ENCODE peak calls at places on chromosome 20, in eight cellular contexts. One of them, this sample, is unnamed. For H3K4me1, the result is how much of the 10 kb centered on the place peaks cover.

GRCh38 chr20:2695206-2695983 is 2.8 kb downstream of the EBF4 start:
- DNase-seq in body of pancreas: no peak
- DNase-seq in aorta: no peak
- DNase-seq in mammary epithelial cell: no peak
- DNase-seq in HepG2: no peak
- DNase-seq in GM23248: no peak
- DNase-seq in heart left ventricle: no peak
- DNase-seq in pancreas: no peak
- DNase-seq in this sample: no peak

GRCh38 chr20:37329481-37330165 is 16.3 kb upstream of the SRC start:
- DNase-seq in aorta: no peak
- DNase-seq in mammary epithelial cell: no peak
- DNase-seq in GM23248: no peak
- DNase-seq in heart left ventricle: no peak
- DNase-seq in pancreas: no peak
- DNase-seq in HepG2: peak
- DNase-seq in body of pancreas: no peak
- DNase-seq in this sample: peak

GRCh38 chr20:6575912-6576391 is 191.5 kb upstream of the BMP2 start:
- DNase-seq in pancreas: no peak
- DNase-seq in GM23248: no peak
- DNase-seq in heart left ventricle: no peak
- DNase-seq in aorta: no peak
- DNase-seq in mammary epithelial cell: no peak
- DNase-seq in HepG2: peak
- DNase-seq in body of pancreas: no peak
- DNase-seq in this sample: no peak

GRCh38 chr20:3652217-3652616 is 11.0 kb downstream of the GFRA4 start:
- DNase-seq in pancreas: peak
- DNase-seq in mammary epithelial cell: no peak
- DNase-seq in aorta: no peak
- DNase-seq in GM23248: no peak
- DNase-seq in HepG2: no peak
- DNase-seq in body of pancreas: peak
- DNase-seq in heart left ventricle: no peak
- DNase-seq in this sample: peak

GRCh38 chr20:44342240-44342639 is 5.4 kb downstream of the R3HDML start:
- DNase-seq in body of pancreas: no peak
- DNase-seq in HepG2: no peak
- DNase-seq in pancreas: no peak
- DNase-seq in heart left ventricle: no peak
- DNase-seq in mammary epithelial cell: no peak
- DNase-seq in aorta: no peak
- DNase-seq in GM23248: peak
- DNase-seq in this sample: no peak

GRCh38 chr20:44704551-44704971 is 10.6 kb upstream of the CCN5 start:
- DNase-seq in body of pancreas: no peak
- DNase-seq in heart left ventricle: no peak
- DNase-seq in GM23248: peak
- DNase-seq in aorta: no peak
- DNase-seq in HepG2: no peak
- DNase-seq in mammary epithelial cell: no peak
- DNase-seq in pancreas: no peak
- DNase-seq in this sample: no peak

GRCh38 chr20:48180039-48180438 is 394.8 kb upstream of the SULF2 start:
- DNase-seq in mammary epithelial cell: peak
- DNase-seq in GM23248: peak
- DNase-seq in heart left ventricle: no peak
- DNase-seq in HepG2: peak
- DNase-seq in pancreas: no peak
- DNase-seq in body of pancreas: no peak
- DNase-seq in aorta: no peak
- DNase-seq in this sample: no peak

GRCh38 chr20:12173333-12173732 is 255.6 kb downstream of the BTBD3 start:
- DNase-seq in HepG2: no peak
- DNase-seq in GM23248: no peak
- DNase-seq in pancreas: no peak
- DNase-seq in aorta: no peak
- DNase-seq in heart left ventricle: no peak
- DNase-seq in body of pancreas: no peak
- DNase-seq in mammary epithelial cell: peak
- DNase-seq in this sample: no peak

GRCh38 chr20:7520361-7520760 is 419.9 kb downstream of the HAO1 start:
- DNase-seq in heart left ventricle: no peak
- DNase-seq in GM23248: no peak
- DNase-seq in pancreas: no peak
- DNase-seq in body of pancreas: no peak
- DNase-seq in HepG2: no peak
- DNase-seq in mammary epithelial cell: peak
- DNase-seq in aorta: no peak
- DNase-seq in this sample: no peak

GRCh38 chr20:45060341-45060740 is 40.6 kb downstream of the KCNS1 start:
- DNase-seq in mammary epithelial cell: no peak
- DNase-seq in GM23248: no peak
- DNase-seq in pancreas: no peak
- DNase-seq in aorta: no peak
- DNase-seq in body of pancreas: no peak
- DNase-seq in HepG2: no peak
- DNase-seq in heart left ventricle: no peak
- DNase-seq in this sample: no peak

GRCh38 chr20:38377039-38377715 is 30.9 kb downstream of the LBP start:
- DNase-seq in aorta: no peak
- DNase-seq in mammary epithelial cell: peak
- DNase-seq in body of pancreas: no peak
- DNase-seq in heart left ventricle: no peak
- DNase-seq in HepG2: no peak
- DNase-seq in pancreas: no peak
- DNase-seq in GM23248: no peak
- DNase-seq in this sample: no peak

GRCh38 chr20:41160686-41161085 is 23.3 kb downstream of the PLCG1 start:
- DNase-seq in GM23248: no peak
- DNase-seq in HepG2: no peak
- DNase-seq in aorta: no peak
- DNase-seq in pancreas: no peak
- DNase-seq in body of pancreas: no peak
- DNase-seq in mammary epithelial cell: no peak
- DNase-seq in heart left ventricle: no peak
- DNase-seq in this sample: no peak

GRCh38 chr20:50309764-50310672 is 119.4 kb downstream of the CEBPB start:
- DNase-seq in GM23248: no peak
- DNase-seq in aorta: no peak
- DNase-seq in HepG2: no peak
- DNase-seq in mammary epithelial cell: no peak
- DNase-seq in pancreas: no peak
- DNase-seq in body of pancreas: no peak
- DNase-seq in heart left ventricle: no peak
- DNase-seq in this sample: peak

GRCh38 chr20:47411161-47411560 is 54.7 kb upstream of the ZMYND8 start:
- DNase-seq in body of pancreas: no peak
- DNase-seq in HepG2: no peak
- DNase-seq in pancreas: no peak
- DNase-seq in GM23248: peak
- DNase-seq in heart left ventricle: peak
- DNase-seq in aorta: no peak
- DNase-seq in mammary epithelial cell: no peak
- DNase-seq in this sample: no peak

GRCh38 chr20:31540406-31540805 is 26.2 kb downstream of the HM13 start:
- DNase-seq in mammary epithelial cell: no peak
- DNase-seq in body of pancreas: no peak
- DNase-seq in HepG2: no peak
- DNase-seq in aorta: no peak
- DNase-seq in pancreas: no peak
- DNase-seq in heart left ventricle: no peak
- DNase-seq in GM23248: no peak
- DNase-seq in this sample: no peak

GRCh38 chr20:52224920-52225319 is 33.3 kb upstream of the ZFP64 start:
- DNase-seq in GM23248: no peak
- DNase-seq in aorta: no peak
- DNase-seq in pancreas: no peak
- DNase-seq in body of pancreas: no peak
- DNase-seq in mammary epithelial cell: no peak
- DNase-seq in HepG2: no peak
- DNase-seq in heart left ventricle: no peak
- DNase-seq in this sample: no peak

GRCh38 chr20:62354031-62354808 is 12.9 kb downstream of the LAMA5 start:
- DNase-seq in body of pancreas: no peak
- DNase-seq in aorta: peak
- DNase-seq in HepG2: no peak
- DNase-seq in heart left ventricle: peak
- DNase-seq in pancreas: no peak
- DNase-seq in GM23248: no peak
- DNase-seq in mammary epithelial cell: no peak
- DNase-seq in this sample: no peak

GRCh38 chr20:58688838-58689237 is 3.8 kb upstream of the NPEPL1 start:
- DNase-seq in aorta: no peak
- DNase-seq in HepG2: no peak
- DNase-seq in body of pancreas: no peak
- DNase-seq in GM23248: no peak
- DNase-seq in mammary epithelial cell: no peak
- DNase-seq in pancreas: no peak
- DNase-seq in heart left ventricle: no peak
- DNase-seq in this sample: no peak

GRCh38 chr20:41306061-41306727 is 11.3 kb downstream of the ZHX3 start:
- DNase-seq in HepG2: no peak
- DNase-seq in heart left ventricle: no peak
- DNase-seq in body of pancreas: no peak
- DNase-seq in mammary epithelial cell: no peak
- DNase-seq in aorta: no peak
- DNase-seq in pancreas: no peak
- DNase-seq in GM23248: no peak
- DNase-seq in this sample: no peak

GRCh38 chr20:31355981-31356380 is 12.4 kb upstream of the DEFB118 start:
- DNase-seq in body of pancreas: no peak
- DNase-seq in heart left ventricle: no peak
- DNase-seq in aorta: no peak
- DNase-seq in HepG2: no peak
- DNase-seq in mammary epithelial cell: no peak
- DNase-seq in pancreas: no peak
- DNase-seq in GM23248: peak
- DNase-seq in this sample: no peak

GRCh38 chr20:3167738-3168078 is 5.6 kb downstream of the LZTS3 start:
- DNase-seq in aorta: peak
- DNase-seq in heart left ventricle: no peak
- DNase-seq in mammary epithelial cell: no peak
- DNase-seq in GM23248: no peak
- DNase-seq in pancreas: no peak
- DNase-seq in body of pancreas: no peak
- DNase-seq in HepG2: no peak
- DNase-seq in this sample: no peak

GRCh38 chr20:50588034-50588736 is 78.0 kb downstream of the PTPN1 start:
- DNase-seq in aorta: peak
- DNase-seq in heart left ventricle: peak
- DNase-seq in HepG2: peak
- DNase-seq in body of pancreas: peak
- DNase-seq in mammary epithelial cell: peak
- DNase-seq in GM23248: peak
- DNase-seq in pancreas: peak
- DNase-seq in this sample: peak

GRCh38 chr20:62911701-62912280 is 14.5 kb downstream of the DIDO1 start:
- DNase-seq in mammary epithelial cell: peak
- DNase-seq in pancreas: no peak
- DNase-seq in body of pancreas: no peak
- DNase-seq in GM23248: no peak
- DNase-seq in HepG2: no peak
- DNase-seq in heart left ventricle: no peak
- DNase-seq in aorta: no peak
- DNase-seq in this sample: peak

GRCh38 chr20:1803216-1804128 is 91.7 kb upstream of the SIRPA start:
- DNase-seq in GM23248: peak
- DNase-seq in pancreas: peak
- DNase-seq in mammary epithelial cell: no peak
- DNase-seq in aorta: peak
- DNase-seq in heart left ventricle: peak
- DNase-seq in body of pancreas: no peak
- DNase-seq in HepG2: no peak
- DNase-seq in this sample: peak

GRCh38 chr20:4067600-4068261 is 52.4 kb upstream of the RNF24 start:
- DNase-seq in aorta: no peak
- DNase-seq in GM23248: peak
- DNase-seq in HepG2: no peak
- DNase-seq in mammary epithelial cell: peak
- DNase-seq in heart left ventricle: no peak
- DNase-seq in pancreas: no peak
- DNase-seq in body of pancreas: no peak
- DNase-seq in this sample: no peak

DNA sequence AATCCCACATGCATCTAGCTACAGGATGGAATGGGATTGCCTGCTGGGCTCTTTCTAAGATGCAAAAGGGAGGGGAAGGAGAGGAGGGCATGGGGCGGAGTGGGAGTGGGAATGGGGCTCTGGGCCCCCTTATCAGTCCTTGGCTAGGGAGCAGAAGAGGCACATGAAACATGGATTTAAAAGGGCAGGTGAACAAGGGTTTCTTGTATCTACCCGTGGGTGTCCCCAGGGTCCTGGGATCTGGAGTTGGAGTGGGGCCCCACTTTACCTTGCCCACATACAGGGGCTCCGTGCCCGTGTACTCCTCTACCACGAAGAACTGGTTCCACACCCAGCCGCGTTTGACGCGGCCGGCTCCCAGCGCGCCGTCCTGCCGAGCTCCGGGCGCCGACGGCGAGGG is 57.5 kb downstream of the CDH22 start:
- DNase-seq in body of pancreas: no peak
- DNase-seq in heart left ventricle: no peak
- DNase-seq in HepG2: no peak
- DNase-seq in GM23248: no peak
- DNase-seq in pancreas: no peak
- DNase-seq in aorta: no peak
- DNase-seq in mammary epithelial cell: no peak
- DNase-seq in this sample: no peak
- H3K4me3 ChIP-seq in body of pancreas: no peak
- H3K4me3 ChIP-seq in heart left ventricle: no peak
- H3K4me3 ChIP-seq in HepG2: no peak
- H3K4me3 ChIP-seq in GM23248: no peak
- H3K4me3 ChIP-seq in pancreas: no peak
- H3K4me3 ChIP-seq in aorta: no peak
- H3K4me3 ChIP-seq in mammary epithelial cell: no peak
- H3K4me3 ChIP-seq in this sample: no peak

GRCh38 chr20:56952258-56952929 is 314.0 kb downstream of the BMP7 start:
- DNase-seq in HepG2: no peak
- DNase-seq in body of pancreas: no peak
- DNase-seq in aorta: no peak
- DNase-seq in mammary epithelial cell: no peak
- DNase-seq in heart left ventricle: no peak
- DNase-seq in GM23248: peak
- DNase-seq in pancreas: no peak
- DNase-seq in this sample: no peak
- H3K4me1 ChIP-seq in HepG2: under half
- H3K4me1 ChIP-seq in body of pancreas: under half
- H3K4me1 ChIP-seq in aorta: under half
- H3K4me1 ChIP-seq in mammary epithelial cell: under half
- H3K4me1 ChIP-seq in heart left ventricle: under half
- H3K4me1 ChIP-seq in GM23248: under half
- H3K4me1 ChIP-seq in pancreas: under half
- H3K4me1 ChIP-seq in this sample: under half

GRCh38 chr20:24943196-24943595 is 5.9 kb upstream of the CST7 start:
- DNase-seq in mammary epithelial cell: no peak
- DNase-seq in HepG2: no peak
- DNase-seq in body of pancreas: no peak
- DNase-seq in aorta: no peak
- DNase-seq in pancreas: no peak
- DNase-seq in GM23248: no peak
- DNase-seq in heart left ventricle: no peak
- DNase-seq in this sample: no peak
- H3K4me3 ChIP-seq in mammary epithelial cell: no peak
- H3K4me3 ChIP-seq in HepG2: no peak
- H3K4me3 ChIP-seq in body of pancreas: no peak
- H3K4me3 ChIP-seq in aorta: no peak
- H3K4me3 ChIP-seq in pancreas: no peak
- H3K4me3 ChIP-seq in GM23248: no peak
- H3K4me3 ChIP-seq in heart left ventricle: no peak
- H3K4me3 ChIP-seq in this sample: no peak

GRCh38 chr20:13625241-13625981 is 13.3 kb downstream of the TASP1 start:
- DNase-seq in GM23248: no peak
- DNase-seq in body of pancreas: no peak
- DNase-seq in heart left ventricle: no peak
- DNase-seq in HepG2: no peak
- DNase-seq in mammary epithelial cell: no peak
- DNase-seq in aorta: no peak
- DNase-seq in pancreas: no peak
- DNase-seq in this sample: no peak
- H3K4me1 ChIP-seq in GM23248: under half
- H3K4me1 ChIP-seq in body of pancreas: under half
- H3K4me1 ChIP-seq in heart left ventricle: under half
- H3K4me1 ChIP-seq in HepG2: under half
- H3K4me1 ChIP-seq in mammary epithelial cell: under half
- H3K4me1 ChIP-seq in aorta: under half
- H3K4me1 ChIP-seq in pancreas: under half
- H3K4me1 ChIP-seq in this sample: under half

This sample was measured in Peyer's patch.